ENCODE peak calls at places on chromosomes 13 and 19, in six cellular contexts. Q, L, V, J, I and U are unnamed samples.

GRCh38 chr19:3175761-3176714 is 2.5 kb upstream of the S1PR4 start:
- DNase-seq in L (no peak), J (peak), V (peak), I (peak), Q (peak), U (peak)

GRCh38 chr13:79481685-79482052 is 714 bp downstream of the NDFIP2 start:
- DNase-seq in J (no peak), Q (no peak), L (no peak), V (peak), I (no peak), U (no peak)

GRCh38 chr19:8224394-8225145 is 15.4 kb downstream of the CERS4 start:
- DNase-seq in J (no peak), L (no peak), Q (peak), I (no peak), V (no peak), U (no peak)

GRCh38 chr13:95123726-95124125 is 177.5 kb downstream of the ABCC4 start:
- DNase-seq in V (peak), J (no peak), Q (peak), L (no peak), I (no peak), U (no peak)

GRCh38 chr13:58399263-58399662 is 767.7 kb downstream of the PCDH17 start:
- DNase-seq in V (no peak), L (no peak), Q (no peak), I (no peak), J (no peak), U (no peak)

GRCh38 chr13:100484708-100485107 is 103.9 kb downstream of the GGACT start:
- DNase-seq in L (no peak), V (no peak), J (no peak), I (no peak), Q (no peak), U (no peak)

GRCh38 chr13:42279986-42280385 is 8.0 kb downstream of the AKAP11 start:
- DNase-seq in V (no peak), Q (no peak), I (no peak), J (no peak), L (no peak), U (no peak)

GRCh38 chr19:48997972-48998371 is 4.3 kb downstream of the RUVBL2 start:
- DNase-seq in V (peak), J (peak), I (peak), Q (peak), L (peak), U (no peak)

GRCh38 chr19:49513746-49514118 is 1.3 kb downstream of the FCGRT start:
- DNase-seq in V (no peak), Q (no peak), I (no peak), J (no peak), L (no peak), U (no peak)

GRCh38 chr19:55212447-55212846 is 3.1 kb upstream of the PTPRH start:
- DNase-seq in Q (peak), I (no peak), L (peak), V (peak), J (peak), U (no peak)

GRCh38 chr19:18433735-18434398 is 4.1 kb downstream of the ISYNA1 start:
- DNase-seq in L (peak), V (no peak), J (no peak), I (no peak), Q (no peak), U (no peak)

GRCh38 chr13:23699271-23699670 is 129.1 kb downstream of the TNFRSF19 start:
- DNase-seq in V (no peak), I (no peak), Q (no peak), J (no peak), L (no peak), U (no peak)

GRCh38 chr19:51788936-51789795 is 5.8 kb upstream of the FPR3 start:
- DNase-seq in I (no peak), L (no peak), Q (no peak), V (peak), J (no peak), U (no peak)

GRCh38 chr19:41409288-41409687 is 11.7 kb downstream of the BCKDHA start:
- DNase-seq in I (peak), J (peak), V (peak), Q (peak), L (no peak), U (peak)

GRCh38 chr19:54653181-54653809 is 9.5 kb upstream of the LILRB4 start:
- DNase-seq in I (peak), L (peak), Q (peak), J (peak), V (peak), U (peak)

GRCh38 chr13:42395066-42395821 is 123.3 kb downstream of the AKAP11 start:
- DNase-seq in L (no peak), I (no peak), V (no peak), J (no peak), Q (no peak), U (no peak)

GRCh38 chr13:114123876-114124275 is 8.5 kb downstream of the RASA3 start:
- DNase-seq in L (no peak), Q (no peak), V (no peak), I (no peak), J (no peak), U (no peak)

GRCh38 chr19:19259741-19260140 is 13.4 kb downstream of the TM6SF2 start:
- DNase-seq in J (peak), V (peak), Q (peak), L (peak), I (peak), U (peak)

GRCh38 chr19:30659638-30660037 is 287.5 kb downstream of the ZNF536 start:
- DNase-seq in Q (no peak), V (no peak), I (no peak), L (no peak), J (no peak), U (no peak)

GRCh38 chr19:30665449-30665848 is 293.3 kb downstream of the ZNF536 start:
- DNase-seq in I (no peak), V (no peak), J (no peak), L (no peak), Q (no peak), U (no peak)

GRCh38 chr19:30664358-30665058 is 292.3 kb downstream of the ZNF536 start:
- DNase-seq in Q (peak), I (peak), L (peak), V (peak), J (no peak), U (no peak)

GRCh38 chr19:30666301-30666803 is 294.2 kb downstream of the ZNF536 start:
- DNase-seq in L (peak), J (no peak), V (peak), I (peak), Q (peak), U (no peak)

DNA sequence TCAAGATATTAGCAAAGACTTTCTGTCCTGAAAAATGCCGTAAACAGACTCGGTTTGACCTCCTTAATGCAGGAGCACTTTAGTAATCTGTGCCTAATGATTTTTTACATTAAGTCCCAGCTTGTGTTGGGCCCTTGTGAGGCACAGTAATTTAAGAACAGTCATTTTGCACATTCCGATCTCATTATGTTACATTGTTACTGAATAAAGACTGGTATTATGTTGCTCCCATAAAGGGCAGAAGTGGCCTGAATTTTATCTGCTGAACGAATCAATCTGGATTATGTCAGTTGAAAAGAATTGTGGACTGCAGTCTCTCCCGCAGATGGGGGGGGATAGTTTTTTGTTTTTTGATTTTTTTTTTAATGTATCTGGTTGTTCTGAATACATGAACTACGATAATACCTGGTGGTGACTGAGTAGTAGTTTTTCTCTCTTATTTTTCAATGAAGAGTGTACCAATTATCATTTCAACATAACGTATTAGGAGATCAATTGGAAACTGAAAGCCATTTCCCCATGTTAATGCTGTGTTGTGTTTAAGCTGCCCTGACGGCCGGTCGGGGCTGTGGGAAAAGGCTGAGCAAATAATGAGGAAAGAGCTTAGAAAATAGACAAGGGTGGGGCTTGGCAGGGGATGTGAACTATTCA is 290.2 kb downstream of the ZNF536 start:
- DNase-seq in V (no peak), I (no peak), J (no peak), Q (no peak), L (no peak), U (peak)
- H3K4me3 ChIP-seq in V (no peak), I (no peak), J (no peak), Q (no peak), L (no peak), U (peak)

DNA sequence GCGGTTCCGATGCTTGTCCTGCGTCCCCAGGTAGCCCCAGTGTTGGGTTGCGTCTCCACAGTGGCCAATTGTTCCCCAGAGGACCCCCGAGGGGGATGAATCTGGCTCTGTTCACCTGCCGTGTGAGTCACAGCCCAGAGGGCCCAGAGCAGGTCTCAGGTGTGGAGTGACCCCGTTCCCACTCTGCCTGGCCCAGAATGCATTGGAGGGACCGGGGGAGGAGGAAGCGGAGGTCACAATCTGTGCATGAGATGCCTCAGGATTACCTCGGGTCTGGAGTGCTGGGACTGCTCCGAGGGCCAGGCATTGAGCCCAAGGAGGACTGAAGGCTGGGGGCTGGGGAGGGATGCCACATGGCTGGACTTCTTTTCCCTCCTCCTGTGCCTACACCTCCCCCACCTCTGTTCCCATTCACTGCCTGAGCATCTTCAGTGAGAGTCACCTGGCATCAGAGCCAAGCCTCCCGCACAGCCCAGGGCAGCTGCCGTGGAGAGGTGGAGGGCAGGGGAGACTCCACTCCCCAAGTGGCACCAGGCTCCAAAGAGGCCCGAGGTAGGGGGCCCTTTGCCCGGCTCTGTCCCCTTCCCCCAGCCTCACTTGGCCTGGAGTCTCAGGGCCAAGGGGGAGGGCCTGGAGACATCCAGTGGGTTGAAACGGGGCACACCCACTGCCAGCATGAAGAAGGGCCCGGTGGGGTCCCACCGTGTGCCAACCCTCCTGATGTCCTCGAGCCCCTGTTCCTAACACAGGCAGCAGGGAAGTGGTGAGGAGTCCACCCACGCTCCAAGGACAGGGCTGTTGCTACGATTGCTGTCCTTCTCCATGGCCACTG is 81.1 kb downstream of the CHST8 start:
- DNase-seq in J (no peak), V (no peak), Q (no peak), L (no peak), I (no peak), U (no peak)
- TF ChIP-seq CTCF in J (no peak), V (no peak), Q (no peak), L (no peak), I (no peak), U (no peak)

GRCh38 chr13:113091211-113091771 is 14.3 kb upstream of the F7 start:
- DNase-seq in L (no peak), Q (no peak), V (no peak), J (no peak), I (no peak), U (no peak)
- H3K4me2 ChIP-seq in L (no peak), Q (no peak), V (no peak), J (no peak), I (no peak), U (no peak)

DNA sequence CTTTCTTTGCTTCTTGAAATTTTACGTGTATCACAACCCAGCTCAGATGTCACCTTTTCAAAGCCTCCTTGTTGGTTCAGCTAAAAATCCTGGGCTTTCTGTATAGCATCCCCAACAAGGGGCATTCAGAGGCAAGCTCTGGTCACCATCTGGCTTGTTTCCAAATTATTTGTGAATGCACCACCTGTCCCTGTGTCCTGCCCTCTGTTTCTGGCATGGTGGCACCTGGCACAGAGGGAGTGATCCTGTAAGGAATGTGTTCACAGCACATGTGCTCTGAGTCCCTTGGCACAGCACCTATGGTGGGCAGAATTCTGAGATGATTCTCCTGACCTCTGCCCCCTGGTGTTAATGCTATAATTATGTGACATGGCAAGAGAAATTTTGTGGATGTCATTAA is 76.2 kb downstream of the ZNF429 start:
- DNase-seq in J (no peak), V (no peak), Q (no peak), L (no peak), I (no peak), U (no peak)
- H3K4me3 ChIP-seq in J (no peak), V (no peak), Q (no peak), L (no peak), I (no peak), U (no peak)

DNA sequence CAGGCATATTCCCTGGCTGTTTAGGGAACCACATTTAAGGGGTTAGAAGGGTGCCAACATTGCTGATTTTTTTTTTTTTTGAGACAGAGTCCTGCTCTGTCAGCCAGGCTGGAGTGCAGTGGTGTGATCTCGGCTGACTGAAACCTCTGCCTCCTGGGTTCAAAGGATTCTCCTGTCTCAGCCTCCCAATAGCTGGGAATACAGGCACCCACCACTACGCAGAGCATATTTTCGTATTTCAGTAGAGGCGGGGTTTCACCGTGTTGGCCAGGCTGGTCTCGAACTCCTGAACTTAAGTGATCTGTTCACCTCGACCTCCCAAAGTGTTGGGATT is 7.8 kb upstream of the CRX start:
- DNase-seq in V (no peak), L (no peak), J (no peak), Q (no peak), I (no peak), U (no peak)
- TF ChIP-seq CTCF in V (no peak), L (no peak), J (no peak), Q (peak), I (no peak), U (no peak)

GRCh38 chr19:15400521-15401396 is 18.0 kb downstream of the AKAP8L start:
- DNase-seq in V (no peak), Q (no peak), I (no peak), J (no peak), L (no peak), U (no peak)
- H3K4me2 ChIP-seq in V (no peak), Q (no peak), I (no peak), J (no peak), L (no peak), U (no peak)

DNA sequence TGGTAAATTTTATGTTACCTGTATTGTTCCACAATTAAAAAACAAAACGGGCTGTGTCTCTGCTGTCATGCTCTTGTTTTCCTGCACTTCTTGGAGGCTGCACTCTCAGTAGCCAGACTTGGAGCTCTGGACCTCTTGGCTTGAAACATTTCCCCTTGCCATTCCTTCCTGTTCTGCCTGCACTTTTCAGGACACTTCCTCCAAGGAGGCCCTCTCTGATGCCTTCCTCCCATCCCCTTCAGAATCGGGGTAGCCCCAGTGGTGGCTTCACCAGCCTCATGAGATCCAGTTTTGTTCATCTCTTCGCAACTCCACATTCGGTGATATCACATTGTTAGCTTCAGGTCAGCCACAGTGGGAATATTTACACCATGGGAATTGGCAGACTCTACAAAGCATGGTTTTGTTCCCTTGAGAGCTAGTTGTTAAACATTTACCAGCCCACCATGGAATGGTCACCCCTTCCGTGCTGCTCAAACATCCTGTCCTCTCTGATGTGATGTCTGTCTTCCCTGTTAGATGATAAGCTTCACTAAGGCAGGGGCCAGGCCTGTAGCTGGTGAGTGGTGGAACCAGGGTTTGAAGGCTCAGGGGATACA is 40.2 kb upstream of the PEG3 start:
- DNase-seq in L (no peak), I (no peak), V (no peak), Q (no peak), J (no peak), U (no peak)
- H3K4me3 ChIP-seq in L (no peak), I (no peak), V (no peak), Q (no peak), J (no peak), U (no peak)

GRCh38 chr13:110644892-110645521 is 29.7 kb downstream of the NAXD start:
- DNase-seq in V (peak), L (peak), I (peak), Q (peak), J (no peak), U (peak)
- TF ChIP-seq CTCF in V (peak), L (peak), I (peak), Q (no peak), J (peak), U (no peak)